ENCODE peak calls at places on chromosomes 6 and 20, in ten cellular contexts. S, X, C, B, N, R, J, F, Z and M are unnamed samples.

GRCh38 chr6:10522929-10523573 is 1.9 kb downstream of the GCNT2 start:
- DNase-seq in Z (no peak), J (no peak), F (no peak), N (no peak), B (no peak), C (no peak), X (no peak), R (no peak), S (no peak), M (no peak)

GRCh38 chr20:5710551-5710950 is 39.6 kb upstream of the SHLD1 start:
- DNase-seq in S (no peak), Z (no peak), R (no peak), X (no peak), N (no peak), C (no peak), F (no peak), B (no peak), J (no peak), M (no peak)

GRCh38 chr20:8399963-8400362 is 267.9 kb downstream of the PLCB1 start:
- DNase-seq in X (no peak), C (no peak), R (no peak), J (no peak), S (no peak), F (no peak), B (no peak), Z (no peak), N (no peak), M (no peak)

GRCh38 chr6:31898200-31899011 is 908 bp upstream of the EHMT2 start:
- DNase-seq in B (no peak), X (no peak), Z (peak; percentile 56), R (no peak), N (peak; percentile 22), S (peak; percentile 32), C (peak; percentile 35), J (no peak), F (no peak), M (peak; percentile 12)

GRCh38 chr6:146700078-146700686 is 101.4 kb downstream of the ADGB start:
- DNase-seq in C (peak; percentile 83), B (peak; percentile 78), F (no peak), S (peak; percentile 65), R (no peak), Z (peak; percentile 92), X (peak; percentile 45), J (peak; percentile 59), N (peak; percentile 82), M (peak; percentile 29)

GRCh38 chr6:43635387-43636311 is at the start of gene MAD2L1BP:
- DNase-seq in R (peak; percentile 86), S (peak; percentile 37), J (peak; percentile 75), N (peak; percentile 64), F (peak; percentile 86), B (peak; percentile 81), C (peak; percentile 63), X (peak; percentile 79), Z (peak; percentile 60), M (peak; percentile 74)

GRCh38 chr20:44467289-44467883 is 8.3 kb upstream of the TTPAL start:
- DNase-seq in Z (peak; percentile 14), F (peak; percentile 60), R (peak; percentile 46), J (peak; percentile 58), B (no peak), N (no peak), C (no peak), X (peak; percentile 60), S (no peak), M (no peak)

GRCh38 chr20:24987244-24987643 is 5.3 kb downstream of the APMAP start:
- DNase-seq in R (no peak), J (no peak), F (no peak), S (no peak), B (no peak), C (peak; percentile 32), Z (no peak), X (no peak), N (no peak), M (no peak)

GRCh38 chr6:75084872-75085381 is 120.9 kb downstream of the COL12A1 start:
- DNase-seq in B (peak; percentile 35), C (no peak), J (peak; percentile 68), R (peak; percentile 13), N (no peak), S (no peak), Z (no peak), X (no peak), F (peak; percentile 57), M (peak; percentile 68)

GRCh38 chr6:27651371-27651732 is 178.4 kb upstream of the ZNF184 start:
- DNase-seq in X (no peak), J (no peak), S (peak; percentile 39), C (no peak), B (no peak), R (no peak), Z (no peak), F (no peak), N (no peak), M (peak; percentile 23)

GRCh38 chr6:27650620-27651370 is 177.9 kb upstream of the ZNF184 start:
- DNase-seq in F (peak; percentile 73), S (peak; percentile 69), R (no peak), J (no peak), C (peak; percentile 35), Z (peak; percentile 26), X (no peak), B (no peak), N (no peak), M (peak; percentile 79)
- TF ChIP-seq CTCF in F (peak; percentile 77), S (peak; percentile 40), R (no peak), J (no peak), C (no peak), Z (no peak), X (no peak), B (peak; percentile 10), N (no peak), M (peak; percentile 48)

DNA sequence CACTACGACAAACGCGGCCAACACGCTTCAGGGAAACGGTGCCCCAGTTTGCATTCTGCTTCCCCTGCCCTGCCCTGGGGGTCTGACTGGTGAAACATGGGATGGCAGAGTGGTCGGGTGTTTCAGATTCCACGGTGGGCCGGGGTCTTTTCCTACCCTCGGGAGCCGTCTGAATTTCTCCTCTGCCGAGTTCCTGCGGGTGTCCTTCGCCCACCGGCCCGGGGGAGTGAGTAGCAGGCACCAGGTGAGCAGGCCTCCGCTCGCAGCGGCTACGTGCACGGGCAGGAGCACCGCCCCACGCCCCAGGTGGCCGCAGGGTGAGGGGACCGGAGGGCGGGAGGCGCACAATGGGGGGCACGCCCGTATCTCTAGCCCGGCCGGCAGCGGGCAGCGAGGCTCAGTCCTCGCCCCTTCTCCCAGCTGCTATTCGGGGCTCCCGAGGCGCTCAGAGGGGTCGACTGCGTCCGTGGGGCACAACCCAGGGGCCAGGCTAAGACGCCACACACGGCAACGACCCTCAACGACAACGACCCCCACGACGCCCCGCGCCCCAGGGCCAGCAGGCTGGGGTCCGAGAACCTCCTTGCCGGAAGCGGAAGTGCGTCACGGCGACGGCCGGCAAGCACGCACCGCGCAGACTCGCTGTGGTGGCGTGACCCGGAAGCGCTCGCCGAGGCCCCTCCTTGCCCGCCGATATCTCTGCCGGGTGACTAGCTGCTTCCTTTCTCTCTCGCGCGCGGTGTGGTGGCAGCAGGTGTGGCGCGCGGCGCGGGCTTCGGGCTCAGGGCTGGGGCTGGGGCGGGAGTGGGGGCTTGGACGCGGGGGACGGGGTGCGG is at the start of gene RPS21:
- DNase-seq in R (peak; percentile 95), J (peak; percentile 91), X (peak; percentile 93), B (peak; percentile 94), F (peak; percentile 92), Z (peak; percentile 85), S (peak; percentile 79), C (peak; percentile 89), N (peak; percentile 85), M (peak; percentile 93)
- TF ChIP-seq CTCF in R (no peak), J (no peak), X (peak; percentile 14), B (no peak), F (no peak), Z (no peak), S (no peak), C (no peak), N (no peak), M (no peak)

GRCh38 chr6:39370021-39370420 is 47.5 kb upstream of the KCNK16 start:
- DNase-seq in R (no peak), F (no peak), Z (no peak), J (no peak), N (no peak), B (no peak), C (no peak), X (no peak), S (no peak), M (no peak)
- TF ChIP-seq CTCF in R (no peak), F (no peak), Z (no peak), J (no peak), N (peak; percentile 40), B (no peak), C (no peak), X (no peak), S (no peak), M (no peak)

DNA sequence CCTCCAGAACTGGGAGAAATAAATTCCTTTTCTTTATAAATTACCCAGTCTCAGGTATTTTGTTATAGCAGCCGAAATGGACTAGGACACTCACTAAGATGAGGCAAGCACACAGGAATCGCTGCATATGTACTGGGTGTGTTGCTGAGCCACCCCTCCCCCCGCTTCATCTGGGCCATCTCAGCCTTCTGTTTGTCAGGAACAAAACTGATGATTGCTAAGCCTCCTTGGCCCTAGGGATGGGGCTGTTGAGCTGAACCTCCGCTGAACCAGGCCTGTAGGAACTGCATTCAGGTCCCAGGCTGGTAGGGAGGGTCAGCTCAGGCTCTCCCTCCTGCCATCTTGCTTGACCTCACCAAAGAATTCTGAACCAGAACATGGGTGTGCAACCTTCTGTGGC is 108.6 kb downstream of the MAP3K7 start:
- DNase-seq in Z (no peak), X (no peak), B (no peak), R (no peak), C (no peak), S (no peak), N (no peak), F (peak; percentile 75), J (no peak), M (no peak)
- TF ChIP-seq CTCF in Z (no peak), X (no peak), B (no peak), R (no peak), C (no peak), S (no peak), N (no peak), F (no peak), J (no peak), M (no peak)